ENCODE peak calls at places on chromosome 17, in six cellular contexts. Q is upper lobe of right lung, B is suprapubic skin, O is IMR-90, F is natural killer cell, K is psoas muscle. C is an unnamed sample.

GRCh38 chr17:44766409-44767038 is 7.7 kb downstream of the ADAM11 start:
- DNase-seq in F (no peak), Q (no peak), K (no peak), O (no peak), B (no peak), C (no peak)

GRCh38 chr17:77439382-77440013 is 298.7 kb downstream of the SEC14L1 start:
- DNase-seq in B (no peak), K (no peak), O (no peak), Q (no peak), F (no peak), C (no peak)

GRCh38 chr17:27481327-27481726 is 25.1 kb downstream of the KSR1 start:
- DNase-seq in B (no peak), F (peak), K (no peak), Q (peak), O (no peak), C (no peak)

GRCh38 chr17:8563981-8564602 is 66.4 kb downstream of the MYH10 start:
- DNase-seq in Q (no peak), B (no peak), F (no peak), O (peak), K (no peak), C (no peak)

GRCh38 chr17:82085031-82085861 is 12.8 kb downstream of the FASN start:
- DNase-seq in F (no peak), K (peak), O (no peak), B (no peak), Q (no peak), C (no peak)

GRCh38 chr17:7834554-7834890 is 505 bp downstream of the KDM6B start:
- DNase-seq in O (no peak), K (peak), F (no peak), B (no peak), Q (peak), C (no peak)

GRCh38 chr17:51120357-51120738 is 320 bp downstream of the SPAG9 start:
- DNase-seq in O (peak), B (peak), Q (no peak), K (no peak), F (no peak), C (no peak)

GRCh38 chr17:77345260-77345910 is 204.6 kb downstream of the SEC14L1 start:
- DNase-seq in B (peak), K (no peak), F (no peak), O (no peak), Q (no peak), C (no peak)

GRCh38 chr17:74282587-74283370 is 8.7 kb downstream of the DNAI2 start:
- DNase-seq in B (no peak), O (no peak), F (peak), K (no peak), Q (no peak), C (no peak)

GRCh38 chr17:70195091-70195490 is 25.8 kb downstream of the KCNJ2 start:
- DNase-seq in F (no peak), B (no peak), Q (no peak), O (no peak), K (no peak), C (no peak)

GRCh38 chr17:31158741-31159377 is 64.1 kb downstream of the NF1 start:
- DNase-seq in O (peak), F (no peak), B (no peak), K (no peak), Q (no peak), C (no peak)

GRCh38 chr17:70539172-70539924 is 370.0 kb downstream of the KCNJ2 start:
- DNase-seq in K (no peak), O (no peak), B (no peak), F (no peak), Q (no peak), C (no peak)

GRCh38 chr17:82010575-82011525 is 11.8 kb downstream of the CENPX start:
- DNase-seq in K (no peak), O (no peak), F (no peak), Q (no peak), B (no peak), C (no peak)

GRCh38 chr17:7307686-7308624 is 527 bp downstream of the EIF5A start:
- DNase-seq in B (no peak), K (peak), O (peak), Q (peak), F (peak), C (peak)

GRCh38 chr17:4453821-4454591 is 20.3 kb downstream of the SPNS3 start:
- DNase-seq in Q (no peak), F (no peak), K (no peak), B (no peak), O (no peak), C (no peak)

GRCh38 chr17:32241521-32242094 is 24.0 kb upstream of the RHBDL3 start:
- DNase-seq in K (no peak), O (no peak), Q (no peak), F (no peak), B (no peak), C (no peak)

GRCh38 chr17:19322861-19323260 is 39.7 kb downstream of the B9D1 start:
- DNase-seq in O (no peak), B (no peak), Q (no peak), F (no peak), K (no peak), C (no peak)

GRCh38 chr17:4220655-4221054 is 43.1 kb downstream of the ANKFY1 start:
- DNase-seq in Q (no peak), B (no peak), K (no peak), F (no peak), O (peak), C (no peak)

GRCh38 chr17:72388765-72389473 is 268.1 kb downstream of the SOX9 start:
- DNase-seq in Q (no peak), K (no peak), F (no peak), O (no peak), B (no peak), C (no peak)
- TF ChIP-seq CTCF in Q (no peak), K (no peak), F (no peak), O (peak), B (no peak), C (no peak)

GRCh38 chr17:41736983-41737679 is 2.7 kb upstream of the HAP1 start:
- DNase-seq in K (no peak), B (no peak), F (no peak), Q (no peak), O (no peak), C (no peak)

GRCh38 chr17:41734949-41735313 is 488 bp upstream of the HAP1 start:
- DNase-seq in F (no peak), O (peak), K (no peak), Q (no peak), B (no peak), C (no peak)

GRCh38 chr17:41737680-41738023 is 3.2 kb upstream of the HAP1 start:
- DNase-seq in K (no peak), O (no peak), B (no peak), Q (no peak), F (no peak), C (no peak)

GRCh38 chr17:41734139-41734948 is at the start of gene HAP1:
- DNase-seq in K (peak), O (peak), Q (peak), F (no peak), B (no peak), C (peak)

GRCh38 chr17:41735744-41736143 is 1.3 kb upstream of the HAP1 start:
- DNase-seq in O (no peak), B (no peak), Q (no peak), F (no peak), K (no peak), C (no peak)
- TF ChIP-seq CTCF in O (no peak), B (no peak), Q (no peak), F (no peak), K (no peak), C (no peak)

GRCh38 chr17:1511290-1511689 is 5.1 kb downstream of the INPP5K start:
- DNase-seq in B (no peak), O (no peak), K (no peak), F (no peak), Q (no peak), C (no peak)
- TF ChIP-seq CTCF in B (no peak), O (no peak), K (no peak), F (no peak), Q (no peak), C (no peak)

GRCh38 chr17:40846515-40847155 is 20.4 kb downstream of the KRT12 start:
- DNase-seq in O (no peak), K (no peak), B (no peak), Q (no peak), F (no peak), C (no peak)

GRCh38 chr17:40839194-40839593 is 16.8 kb upstream of the KRT10 start:
- DNase-seq in K (no peak), B (no peak), Q (no peak), F (no peak), O (no peak), C (no peak)

GRCh38 chr17:40841246-40841645 is 18.8 kb upstream of the KRT10 start:
- DNase-seq in B (no peak), Q (no peak), F (no peak), K (no peak), O (no peak), C (no peak)

GRCh38 chr17:40844671-40845107 is 22.3 kb upstream of the KRT10 start:
- DNase-seq in K (no peak), Q (no peak), O (no peak), B (no peak), F (no peak), C (no peak)

GRCh38 chr17:40843242-40843641 is 20.8 kb upstream of the KRT10 start:
- DNase-seq in Q (no peak), O (no peak), K (no peak), F (no peak), B (no peak), C (no peak)
- TF ChIP-seq CTCF in Q (no peak), O (no peak), K (no peak), F (no peak), B (no peak), C (no peak)

GRCh38 chr17:57589151-57590034 is 155.7 kb downstream of the CCDC182 start:
- DNase-seq in O (no peak), F (no peak), Q (peak), B (peak), K (peak), C (no peak)
- TF ChIP-seq CTCF in O (no peak), F (no peak), Q (no peak), B (no peak), K (no peak), C (no peak)

GRCh38 chr17:40180694-40181093 is 3.4 kb downstream of the RAPGEFL1 start:
- DNase-seq in F (no peak), O (no peak), Q (peak), K (no peak), B (no peak), C (no peak)
- TF ChIP-seq CTCF in F (no peak), O (no peak), Q (no peak), K (no peak), B (no peak), C (no peak)

GRCh38 chr17:16511515-16511914 is 19.5 kb upstream of the LRRC75A start:
- DNase-seq in B (no peak), K (no peak), O (no peak), F (no peak), Q (no peak), C (no peak)

GRCh38 chr17:16504974-16505373 is 13.0 kb upstream of the LRRC75A start:
- DNase-seq in Q (no peak), B (no peak), F (no peak), O (no peak), K (no peak), C (no peak)

GRCh38 chr17:16512011-16512410 is 20.0 kb upstream of the LRRC75A start:
- DNase-seq in F (no peak), Q (no peak), K (no peak), B (no peak), O (no peak), C (no peak)

GRCh38 chr17:16507918-16508533 is 16.0 kb upstream of the LRRC75A start:
- DNase-seq in F (no peak), B (no peak), Q (no peak), O (peak), K (no peak), C (no peak)

GRCh38 chr17:16506188-16506587 is 14.2 kb upstream of the LRRC75A start:
- DNase-seq in F (no peak), Q (no peak), O (no peak), K (no peak), B (no peak), C (no peak)
- TF ChIP-seq CTCF in F (no peak), Q (no peak), O (peak), K (no peak), B (no peak), C (no peak)

GRCh38 chr17:66537518-66537917 is 235.1 kb downstream of the PRKCA start:
- DNase-seq in K (no peak), O (no peak), F (no peak), Q (no peak), B (no peak), C (no peak)

GRCh38 chr17:66531826-66532439 is 229.5 kb downstream of the PRKCA start:
- DNase-seq in Q (no peak), F (no peak), K (no peak), O (peak), B (no peak), C (no peak)

GRCh38 chr17:66538776-66539175 is 236.4 kb downstream of the PRKCA start:
- DNase-seq in B (no peak), O (no peak), K (no peak), F (no peak), Q (no peak), C (no peak)

GRCh38 chr17:66535611-66536010 is 233.2 kb downstream of the PRKCA start:
- DNase-seq in Q (no peak), O (no peak), B (no peak), F (no peak), K (no peak), C (no peak)

DNA sequence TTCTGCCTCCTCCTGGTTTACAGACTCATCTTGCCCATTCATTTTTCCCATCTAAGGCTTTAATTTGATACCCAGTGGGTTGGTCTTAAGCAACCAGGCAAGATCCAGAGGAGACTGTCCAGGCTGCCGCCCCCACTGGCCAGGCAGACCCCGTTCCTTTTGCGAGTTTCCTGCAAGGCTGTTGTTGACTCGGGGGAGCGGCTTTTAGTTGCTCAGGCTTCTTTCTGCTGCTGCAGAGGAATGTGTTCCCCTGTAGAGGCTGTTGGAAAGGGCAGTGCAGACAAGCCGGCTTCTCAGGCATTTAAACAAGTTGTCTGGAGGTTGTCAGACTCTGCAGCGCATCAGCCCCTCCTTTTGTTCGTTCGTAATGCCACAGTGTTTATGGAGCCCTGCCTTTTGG is 231.2 kb downstream of the PRKCA start:
- DNase-seq in O (peak), Q (no peak), B (no peak), F (no peak), K (no peak), C (no peak)
- TF ChIP-seq CTCF in O (peak), Q (no peak), B (no peak), F (no peak), K (no peak), C (no peak)

GRCh38 chr17:43389022-43389947 is 9.5 kb upstream of the ARL4D start:
- DNase-seq in O (peak), B (peak), F (peak), Q (peak), K (peak), C (peak)

GRCh38 chr17:43398724-43399595 is at the start of gene ARL4D:
- DNase-seq in K (peak), Q (peak), B (peak), O (peak), F (peak), C (peak)

GRCh38 chr17:43396491-43397060 is 2.2 kb upstream of the ARL4D start:
- DNase-seq in K (no peak), O (no peak), Q (no peak), F (no peak), B (no peak), C (no peak)

GRCh38 chr17:43392397-43392796 is 6.4 kb upstream of the ARL4D start:
- DNase-seq in B (no peak), F (no peak), Q (no peak), K (no peak), O (no peak), C (no peak)

GRCh38 chr17:43393944-43394482 is 4.8 kb upstream of the ARL4D start:
- DNase-seq in K (peak), Q (peak), B (peak), F (peak), O (peak), C (peak)
- TF ChIP-seq CTCF in K (peak), Q (peak), B (peak), F (peak), O (peak), C (no peak)